ENCODE peak calls at places on chromosome 22, in six cellular contexts. One of them, this sample, is unnamed.

GRCh38 chr22:46233231-46233630 is 16.9 kb downstream of the CDPF1 start:
- DNase-seq in fibroblast of the aortic adventitia: peak; percentile 7
- DNase-seq in iPS-NIHi11: no peak
- DNase-seq in GOT3: peak; percentile 53
- DNase-seq in posterior cingulate gyrus: peak; percentile 46
- DNase-seq in aorta: peak; percentile 86
- DNase-seq in this sample: no peak

GRCh38 chr22:45998638-45999378 is 21.8 kb upstream of the WNT7B start:
- DNase-seq in iPS-NIHi11: no peak
- DNase-seq in aorta: no peak
- DNase-seq in posterior cingulate gyrus: no peak
- DNase-seq in fibroblast of the aortic adventitia: no peak
- DNase-seq in GOT3: no peak
- DNase-seq in this sample: no peak

GRCh38 chr22:30646518-30647160 is 11.1 kb downstream of the SLC35E4 start:
- DNase-seq in GOT3: no peak
- DNase-seq in aorta: no peak
- DNase-seq in iPS-NIHi11: no peak
- DNase-seq in fibroblast of the aortic adventitia: no peak
- DNase-seq in posterior cingulate gyrus: no peak
- DNase-seq in this sample: no peak

GRCh38 chr22:48490513-48491411 is 1336.9 kb downstream of the BRD1 start:
- DNase-seq in fibroblast of the aortic adventitia: no peak
- DNase-seq in iPS-NIHi11: no peak
- DNase-seq in posterior cingulate gyrus: no peak
- DNase-seq in aorta: peak; percentile 21
- DNase-seq in GOT3: no peak
- DNase-seq in this sample: no peak

GRCh38 chr22:45034156-45034555 is 24.4 kb upstream of the PHF21B start:
- DNase-seq in posterior cingulate gyrus: no peak
- DNase-seq in aorta: no peak
- DNase-seq in GOT3: no peak
- DNase-seq in fibroblast of the aortic adventitia: no peak
- DNase-seq in iPS-NIHi11: no peak
- DNase-seq in this sample: no peak

GRCh38 chr22:19129871-19130270 is 1.2 kb upstream of the TSSK2 start:
- DNase-seq in aorta: no peak
- DNase-seq in iPS-NIHi11: no peak
- DNase-seq in fibroblast of the aortic adventitia: no peak
- DNase-seq in posterior cingulate gyrus: no peak
- DNase-seq in GOT3: no peak
- DNase-seq in this sample: no peak

GRCh38 chr22:44994399-44995281 is 15.2 kb downstream of the PHF21B start:
- DNase-seq in posterior cingulate gyrus: no peak
- DNase-seq in aorta: no peak
- DNase-seq in fibroblast of the aortic adventitia: no peak
- DNase-seq in GOT3: no peak
- DNase-seq in iPS-NIHi11: no peak
- DNase-seq in this sample: no peak

GRCh38 chr22:30889996-30890480 is 78.5 kb downstream of the MORC2 start:
- DNase-seq in posterior cingulate gyrus: no peak
- DNase-seq in fibroblast of the aortic adventitia: no peak
- DNase-seq in aorta: no peak
- DNase-seq in iPS-NIHi11: peak; percentile 3
- DNase-seq in GOT3: no peak
- DNase-seq in this sample: no peak

GRCh38 chr22:36580371-36580770 is 51.4 kb upstream of the EIF3D start:
- DNase-seq in fibroblast of the aortic adventitia: no peak
- DNase-seq in aorta: no peak
- DNase-seq in iPS-NIHi11: no peak
- DNase-seq in posterior cingulate gyrus: no peak
- DNase-seq in GOT3: no peak
- DNase-seq in this sample: no peak

GRCh38 chr22:24992946-24993345 is 40.4 kb downstream of the KIAA1671 start:
- DNase-seq in aorta: no peak
- DNase-seq in fibroblast of the aortic adventitia: no peak
- DNase-seq in iPS-NIHi11: no peak
- DNase-seq in GOT3: no peak
- DNase-seq in posterior cingulate gyrus: no peak
- DNase-seq in this sample: no peak

GRCh38 chr22:37051629-37052385 is at the start of gene KCTD17:
- DNase-seq in GOT3: no peak
- DNase-seq in fibroblast of the aortic adventitia: peak; percentile 51
- DNase-seq in posterior cingulate gyrus: peak; percentile 66
- DNase-seq in iPS-NIHi11: peak; percentile 95
- DNase-seq in aorta: peak; percentile 85
- DNase-seq in this sample: peak; percentile 61

GRCh38 chr22:19820880-19821522 is 33.7 kb downstream of the GNB1L start:
- DNase-seq in posterior cingulate gyrus: peak; percentile 7
- DNase-seq in fibroblast of the aortic adventitia: no peak
- DNase-seq in iPS-NIHi11: peak; percentile 60
- DNase-seq in aorta: no peak
- DNase-seq in GOT3: no peak
- DNase-seq in this sample: no peak

GRCh38 chr22:44735518-44736428 is 16.6 kb upstream of the ARHGAP8 start:
- DNase-seq in iPS-NIHi11: peak; percentile 93
- DNase-seq in posterior cingulate gyrus: peak; percentile 86
- DNase-seq in GOT3: no peak
- DNase-seq in aorta: peak; percentile 78
- DNase-seq in fibroblast of the aortic adventitia: peak; percentile 51
- DNase-seq in this sample: peak; percentile 57

GRCh38 chr22:44364750-44365118 is 52.0 kb upstream of the SHISAL1 start:
- DNase-seq in fibroblast of the aortic adventitia: peak; percentile 51
- DNase-seq in iPS-NIHi11: no peak
- DNase-seq in GOT3: no peak
- DNase-seq in posterior cingulate gyrus: no peak
- DNase-seq in aorta: peak; percentile 66
- DNase-seq in this sample: no peak

GRCh38 chr22:25573822-25574221 is 9.3 kb downstream of the GRK3 start:
- DNase-seq in GOT3: no peak
- DNase-seq in fibroblast of the aortic adventitia: no peak
- DNase-seq in aorta: no peak
- DNase-seq in iPS-NIHi11: no peak
- DNase-seq in posterior cingulate gyrus: no peak
- DNase-seq in this sample: no peak

GRCh38 chr22:30347255-30347892 is 9.3 kb downstream of the SF3A1 start:
- DNase-seq in aorta: no peak
- DNase-seq in GOT3: no peak
- DNase-seq in posterior cingulate gyrus: no peak
- DNase-seq in iPS-NIHi11: no peak
- DNase-seq in fibroblast of the aortic adventitia: no peak
- DNase-seq in this sample: no peak